ENCODE peak calls at places on chromosomes 6 and 20, in ten cellular contexts. S, O, M, Z, L, K, N, B, G and A are unnamed samples.

GRCh38 chr6:18724056-18724455 is 336.9 kb downstream of the RNF144B start:
- DNase-seq in S (no peak), O (no peak), M (no peak), Z (no peak), L (no peak), K (no peak), N (no peak), B (no peak), G (no peak), A (no peak)

GRCh38 chr6:28947067-28947765 is 23.4 kb upstream of the TRIM27 start:
- DNase-seq in S (no peak), O (no peak), M (no peak), Z (no peak), L (no peak), K (no peak), N (no peak), B (no peak), G (no peak), A (no peak)

GRCh38 chr20:44326391-44327159 is 10.3 kb upstream of the R3HDML start:
- DNase-seq in S (no peak), O (no peak), M (no peak), Z (peak), L (peak), K (no peak), N (no peak), B (no peak), G (peak), A (no peak)

GRCh38 chr20:62116558-62117361 is 5.5 kb upstream of the LSM14B start:
- DNase-seq in S (no peak), O (no peak), M (no peak), Z (no peak), L (no peak), K (no peak), N (no peak), B (no peak), G (no peak), A (no peak)

GRCh38 chr6:125415921-125416320 is 114.2 kb upstream of the HDDC2 start:
- DNase-seq in S (no peak), O (no peak), M (no peak), Z (no peak), L (no peak), K (no peak), N (no peak), B (no peak), G (no peak), A (no peak)

GRCh38 chr20:5000263-5001173 is 792 bp downstream of the SLC23A2 start:
- DNase-seq in S (no peak), O (no peak), M (peak), Z (peak), L (peak), K (peak), N (peak), B (peak), G (peak), A (peak)

GRCh38 chr6:42963855-42964605 is 3.5 kb downstream of the GNMT start:
- DNase-seq in S (peak), O (no peak), M (no peak), Z (peak), L (peak), K (no peak), N (peak), B (peak), G (no peak), A (no peak)

GRCh38 chr20:12825180-12825579 is 183.6 kb upstream of the SPTLC3 start:
- DNase-seq in S (no peak), O (no peak), M (no peak), Z (no peak), L (no peak), K (no peak), N (no peak), B (no peak), G (no peak), A (no peak)

GRCh38 chr6:82767037-82767436 is 298.6 kb downstream of the UBE3D start:
- DNase-seq in S (no peak), O (no peak), M (no peak), Z (no peak), L (no peak), K (no peak), N (no peak), B (no peak), G (no peak), A (no peak)

GRCh38 chr6:145886228-145886956 is 71.8 kb upstream of the FBXO30 start:
- DNase-seq in S (no peak), O (no peak), M (no peak), Z (no peak), L (no peak), K (no peak), N (no peak), B (no peak), G (no peak), A (no peak)

GRCh38 chr6:64932486-64932885 is 774.5 kb downstream of the EYS start:
- DNase-seq in S (peak), O (no peak), M (no peak), Z (no peak), L (no peak), K (no peak), N (no peak), B (peak), G (no peak), A (no peak)

GRCh38 chr6:82097676-82098075 is 149.9 kb downstream of the IBTK start:
- DNase-seq in S (no peak), O (no peak), M (no peak), Z (no peak), L (no peak), K (no peak), N (no peak), B (no peak), G (no peak), A (peak)

GRCh38 chr6:17707371-17707651 is 586 bp upstream of the NUP153 start:
- DNase-seq in S (no peak), O (no peak), M (no peak), Z (no peak), L (no peak), K (no peak), N (no peak), B (peak), G (no peak), A (no peak)

GRCh38 chr6:126267621-126268020 is 72.3 kb upstream of the CENPW start:
- DNase-seq in S (peak), O (no peak), M (no peak), Z (no peak), L (no peak), K (no peak), N (no peak), B (no peak), G (no peak), A (no peak)

GRCh38 chr6:147561742-147562141 is 53.3 kb downstream of the SAMD5 start:
- DNase-seq in S (no peak), O (no peak), M (no peak), Z (no peak), L (no peak), K (no peak), N (no peak), B (no peak), G (no peak), A (no peak)

GRCh38 chr6:167219967-167220512 is 62.3 kb upstream of the GPR31 start:
- DNase-seq in S (no peak), O (no peak), M (no peak), Z (no peak), L (no peak), K (no peak), N (no peak), B (no peak), G (no peak), A (no peak)